ENCODE peak calls at places on chromosomes 5 and 9, in ten cellular contexts. D is KG1, E is endothelial cell, K is NCI-H460, I is BJ, V is HFFc6, C is GM13977, Y is T47D, O is thoracic aorta, G is OCI-LY7. J is an unnamed sample.

GRCh38 chr9:13244190-13244589 is 35.3 kb downstream of the MPDZ start:
- DNase-seq in C (no peak), K (no peak), I (no peak), E (no peak), V (no peak), Y (no peak), D (no peak), G (no peak), O (no peak), J (no peak)

GRCh38 chr9:89601856-89602562 is 2.8 kb upstream of the GADD45G start:
- DNase-seq in G (no peak), I (no peak), Y (no peak), O (no peak), D (no peak), C (no peak), K (no peak), E (no peak), V (no peak), J (no peak)

GRCh38 chr9:76116913-76117312 is 226.4 kb downstream of the PCSK5 start:
- DNase-seq in I (no peak), G (no peak), C (no peak), O (peak; percentile 83), E (no peak), Y (no peak), K (no peak), V (no peak), D (no peak), J (no peak)

GRCh38 chr5:163434410-163434866 is 3.0 kb upstream of the CCNG1 start:
- DNase-seq in K (no peak), D (no peak), E (no peak), I (no peak), O (no peak), Y (no peak), G (no peak), C (no peak), V (no peak), J (no peak)

GRCh38 chr9:131480258-131480657 is 22.5 kb upstream of the POMT1 start:
- DNase-seq in V (no peak), G (no peak), C (no peak), O (no peak), Y (no peak), I (no peak), D (no peak), E (no peak), K (no peak), J (no peak)

GRCh38 chr9:111851536-111851935 is 45.1 kb upstream of the UGCG start:
- DNase-seq in O (no peak), E (no peak), C (no peak), D (no peak), Y (peak; percentile 23), G (no peak), I (no peak), V (no peak), K (no peak), J (peak; percentile 44)

GRCh38 chr5:174533127-174533453 is 191.3 kb upstream of the MSX2 start:
- DNase-seq in G (no peak), E (no peak), D (no peak), I (no peak), C (no peak), V (no peak), K (peak; percentile 49), O (no peak), Y (no peak), J (no peak)

GRCh38 chr9:69497816-69498215 is 172.8 kb downstream of the ENTREP1 start:
- DNase-seq in Y (no peak), C (no peak), D (no peak), O (no peak), K (no peak), I (no peak), V (no peak), G (no peak), E (no peak), J (no peak)

GRCh38 chr5:140628711-140629110 is 4.3 kb downstream of the CD14 start:
- DNase-seq in E (no peak), D (no peak), O (no peak), Y (no peak), K (no peak), I (no peak), G (no peak), C (no peak), V (peak; percentile 11), J (no peak)

GRCh38 chr5:168327451-168327850 is 36.0 kb downstream of the WWC1 start:
- DNase-seq in I (no peak), Y (no peak), K (no peak), D (no peak), C (no peak), V (no peak), G (no peak), O (no peak), E (no peak), J (no peak)

GRCh38 chr5:77232545-77232944 is 22.1 kb downstream of the PDE8B start:
- DNase-seq in G (no peak), K (no peak), C (no peak), E (no peak), Y (no peak), D (no peak), V (no peak), O (no peak), I (no peak), J (no peak)

GRCh38 chr5:36777105-36777757 is 99.3 kb upstream of the NIPBL start:
- DNase-seq in V (no peak), E (peak; percentile 56), G (peak; percentile 5), C (no peak), Y (peak; percentile 75), O (no peak), K (peak; percentile 25), I (no peak), D (no peak), J (no peak)